ENCODE peak calls at places on chromosome 18, in seven cellular contexts. One of them, this sample, is unnamed.

GRCh38 chr18:45083456-45083855 is 402.8 kb downstream of the SETBP1 start:
- DNase-seq in occipital lobe: no peak
- DNase-seq in RCC 7860: no peak
- DNase-seq in neural crest cell: no peak
- DNase-seq in stimulated activated CD8-positive, alpha-beta memory T cell treated with anti-CD3 and anti-CD28 coated beads, Interleukin-2, amount 100 ng/mL, for 1 hour: no peak
- DNase-seq in globus pallidus: no peak
- DNase-seq in stimulated activated effector memory CD8-positive, alpha-beta T cell treated with anti-CD3 and anti-CD28 coated beads, Interleukin-12 subunit alpha, Interleukin-12 subunit beta, amount 100 ng/mL, for 72 hours: no peak
- DNase-seq in this sample: no peak

GRCh38 chr18:75053028-75053624 is 155.8 kb downstream of the PTGR3 start:
- DNase-seq in occipital lobe: no peak
- DNase-seq in RCC 7860: no peak
- DNase-seq in neural crest cell: no peak
- DNase-seq in stimulated activated CD8-positive, alpha-beta memory T cell treated with anti-CD3 and anti-CD28 coated beads, Interleukin-2, amount 100 ng/mL, for 1 hour: no peak
- DNase-seq in globus pallidus: no peak
- DNase-seq in stimulated activated effector memory CD8-positive, alpha-beta T cell treated with anti-CD3 and anti-CD28 coated beads, Interleukin-12 subunit alpha, Interleukin-12 subunit beta, amount 100 ng/mL, for 72 hours: no peak
- DNase-seq in this sample: no peak

GRCh38 chr18:61637319-61637718 is 255.5 kb downstream of the RNF152 start:
- DNase-seq in occipital lobe: no peak
- DNase-seq in RCC 7860: no peak
- DNase-seq in neural crest cell: no peak
- DNase-seq in stimulated activated CD8-positive, alpha-beta memory T cell treated with anti-CD3 and anti-CD28 coated beads, Interleukin-2, amount 100 ng/mL, for 1 hour: no peak
- DNase-seq in globus pallidus: no peak
- DNase-seq in stimulated activated effector memory CD8-positive, alpha-beta T cell treated with anti-CD3 and anti-CD28 coated beads, Interleukin-12 subunit alpha, Interleukin-12 subunit beta, amount 100 ng/mL, for 72 hours: no peak
- DNase-seq in this sample: no peak

GRCh38 chr18:63319383-63320040 is at the start of gene BCL2:
- DNase-seq in occipital lobe: peak; percentile 46
- DNase-seq in RCC 7860: no peak
- DNase-seq in neural crest cell: peak; percentile 38
- DNase-seq in stimulated activated CD8-positive, alpha-beta memory T cell treated with anti-CD3 and anti-CD28 coated beads, Interleukin-2, amount 100 ng/mL, for 1 hour: peak; percentile 34
- DNase-seq in globus pallidus: peak; percentile 62
- DNase-seq in stimulated activated effector memory CD8-positive, alpha-beta T cell treated with anti-CD3 and anti-CD28 coated beads, Interleukin-12 subunit alpha, Interleukin-12 subunit beta, amount 100 ng/mL, for 72 hours: no peak
- DNase-seq in this sample: no peak

GRCh38 chr18:77113361-77114069 is 19.1 kb downstream of the MBP start:
- DNase-seq in occipital lobe: no peak
- DNase-seq in RCC 7860: no peak
- DNase-seq in neural crest cell: no peak
- DNase-seq in stimulated activated CD8-positive, alpha-beta memory T cell treated with anti-CD3 and anti-CD28 coated beads, Interleukin-2, amount 100 ng/mL, for 1 hour: no peak
- DNase-seq in globus pallidus: no peak
- DNase-seq in stimulated activated effector memory CD8-positive, alpha-beta T cell treated with anti-CD3 and anti-CD28 coated beads, Interleukin-12 subunit alpha, Interleukin-12 subunit beta, amount 100 ng/mL, for 72 hours: no peak
- DNase-seq in this sample: no peak

GRCh38 chr18:8536226-8536625 is 73.0 kb upstream of the RAB12 start:
- DNase-seq in occipital lobe: no peak
- DNase-seq in RCC 7860: no peak
- DNase-seq in neural crest cell: no peak
- DNase-seq in stimulated activated CD8-positive, alpha-beta memory T cell treated with anti-CD3 and anti-CD28 coated beads, Interleukin-2, amount 100 ng/mL, for 1 hour: no peak
- DNase-seq in globus pallidus: no peak
- DNase-seq in stimulated activated effector memory CD8-positive, alpha-beta T cell treated with anti-CD3 and anti-CD28 coated beads, Interleukin-12 subunit alpha, Interleukin-12 subunit beta, amount 100 ng/mL, for 72 hours: no peak
- DNase-seq in this sample: no peak

GRCh38 chr18:63309422-63309821 is 10.1 kb downstream of the BCL2 start:
- DNase-seq in occipital lobe: no peak
- DNase-seq in RCC 7860: no peak
- DNase-seq in neural crest cell: no peak
- DNase-seq in stimulated activated CD8-positive, alpha-beta memory T cell treated with anti-CD3 and anti-CD28 coated beads, Interleukin-2, amount 100 ng/mL, for 1 hour: no peak
- DNase-seq in globus pallidus: no peak
- DNase-seq in stimulated activated effector memory CD8-positive, alpha-beta T cell treated with anti-CD3 and anti-CD28 coated beads, Interleukin-12 subunit alpha, Interleukin-12 subunit beta, amount 100 ng/mL, for 72 hours: no peak
- DNase-seq in this sample: no peak

GRCh38 chr18:38321262-38321661 is 755.7 kb upstream of the CELF4 start:
- DNase-seq in occipital lobe: no peak
- DNase-seq in RCC 7860: no peak
- DNase-seq in neural crest cell: no peak
- DNase-seq in stimulated activated CD8-positive, alpha-beta memory T cell treated with anti-CD3 and anti-CD28 coated beads, Interleukin-2, amount 100 ng/mL, for 1 hour: no peak
- DNase-seq in globus pallidus: no peak
- DNase-seq in stimulated activated effector memory CD8-positive, alpha-beta T cell treated with anti-CD3 and anti-CD28 coated beads, Interleukin-12 subunit alpha, Interleukin-12 subunit beta, amount 100 ng/mL, for 72 hours: no peak
- DNase-seq in this sample: no peak

GRCh38 chr18:26864658-26865057 is 849 bp downstream of the AQP4 start:
- DNase-seq in occipital lobe: no peak
- DNase-seq in RCC 7860: no peak
- DNase-seq in neural crest cell: no peak
- DNase-seq in stimulated activated CD8-positive, alpha-beta memory T cell treated with anti-CD3 and anti-CD28 coated beads, Interleukin-2, amount 100 ng/mL, for 1 hour: no peak
- DNase-seq in globus pallidus: peak; percentile 11
- DNase-seq in stimulated activated effector memory CD8-positive, alpha-beta T cell treated with anti-CD3 and anti-CD28 coated beads, Interleukin-12 subunit alpha, Interleukin-12 subunit beta, amount 100 ng/mL, for 72 hours: no peak
- DNase-seq in this sample: no peak

This sample was measured in GM12878.